ENCODE peak calls at places on chromosome 1, in four cellular contexts. One of them, this sample, is unnamed.

GRCh38 chr1:192907545-192908243 is 98.9 kb downstream of the RGS2 start:
- DNase-seq in ureter: no peak
- DNase-seq in stimulated activated CD4-positive, alpha-beta T cell treated with anti-CD3 and anti-CD28 coated beads, Interleukin-12 subunit alpha, Interleukin-12 subunit beta, amount 100 ng/mL, for 48 hours: no peak
- DNase-seq in C1 segment of cervical spinal cord: no peak
- DNase-seq in this sample: no peak

GRCh38 chr1:50950396-50950795 is 9.7 kb downstream of the FAF1 start:
- DNase-seq in ureter: no peak
- DNase-seq in stimulated activated CD4-positive, alpha-beta T cell treated with anti-CD3 and anti-CD28 coated beads, Interleukin-12 subunit alpha, Interleukin-12 subunit beta, amount 100 ng/mL, for 48 hours: no peak
- DNase-seq in C1 segment of cervical spinal cord: no peak
- DNase-seq in this sample: no peak

GRCh38 chr1:6420594-6421042 is 899 bp upstream of the HES2 start:
- DNase-seq in ureter: no peak
- DNase-seq in stimulated activated CD4-positive, alpha-beta T cell treated with anti-CD3 and anti-CD28 coated beads, Interleukin-12 subunit alpha, Interleukin-12 subunit beta, amount 100 ng/mL, for 48 hours: no peak
- DNase-seq in C1 segment of cervical spinal cord: no peak
- DNase-seq in this sample: peak

GRCh38 chr1:23369335-23370013 is at the start of gene ZNF436:
- DNase-seq in ureter: peak
- DNase-seq in stimulated activated CD4-positive, alpha-beta T cell treated with anti-CD3 and anti-CD28 coated beads, Interleukin-12 subunit alpha, Interleukin-12 subunit beta, amount 100 ng/mL, for 48 hours: no peak
- DNase-seq in C1 segment of cervical spinal cord: peak
- DNase-seq in this sample: peak

GRCh38 chr1:201447911-201448871 is 20.8 kb downstream of the PHLDA3 start:
- DNase-seq in ureter: peak
- DNase-seq in stimulated activated CD4-positive, alpha-beta T cell treated with anti-CD3 and anti-CD28 coated beads, Interleukin-12 subunit alpha, Interleukin-12 subunit beta, amount 100 ng/mL, for 48 hours: peak
- DNase-seq in C1 segment of cervical spinal cord: peak
- DNase-seq in this sample: no peak

GRCh38 chr1:212918751-212919150 is 31.6 kb upstream of the VASH2 start:
- DNase-seq in ureter: no peak
- DNase-seq in stimulated activated CD4-positive, alpha-beta T cell treated with anti-CD3 and anti-CD28 coated beads, Interleukin-12 subunit alpha, Interleukin-12 subunit beta, amount 100 ng/mL, for 48 hours: no peak
- DNase-seq in C1 segment of cervical spinal cord: no peak
- DNase-seq in this sample: peak

GRCh38 chr1:116916533-116917460 is 7.1 kb downstream of the PTGFRN start:
- DNase-seq in ureter: peak
- DNase-seq in stimulated activated CD4-positive, alpha-beta T cell treated with anti-CD3 and anti-CD28 coated beads, Interleukin-12 subunit alpha, Interleukin-12 subunit beta, amount 100 ng/mL, for 48 hours: no peak
- DNase-seq in C1 segment of cervical spinal cord: peak
- DNase-seq in this sample: no peak

GRCh38 chr1:153356392-153357075 is 1.1 kb upstream of the S100A9 start:
- DNase-seq in ureter: peak
- DNase-seq in stimulated activated CD4-positive, alpha-beta T cell treated with anti-CD3 and anti-CD28 coated beads, Interleukin-12 subunit alpha, Interleukin-12 subunit beta, amount 100 ng/mL, for 48 hours: no peak
- DNase-seq in C1 segment of cervical spinal cord: no peak
- DNase-seq in this sample: no peak

GRCh38 chr1:173744651-173745050 is 29.9 kb downstream of the KLHL20 start:
- DNase-seq in ureter: no peak
- DNase-seq in stimulated activated CD4-positive, alpha-beta T cell treated with anti-CD3 and anti-CD28 coated beads, Interleukin-12 subunit alpha, Interleukin-12 subunit beta, amount 100 ng/mL, for 48 hours: no peak
- DNase-seq in C1 segment of cervical spinal cord: no peak
- DNase-seq in this sample: no peak

GRCh38 chr1:25080294-25081209 is 150.5 kb upstream of the RUNX3 start:
- DNase-seq in ureter: no peak
- DNase-seq in stimulated activated CD4-positive, alpha-beta T cell treated with anti-CD3 and anti-CD28 coated beads, Interleukin-12 subunit alpha, Interleukin-12 subunit beta, amount 100 ng/mL, for 48 hours: no peak
- DNase-seq in C1 segment of cervical spinal cord: no peak
- DNase-seq in this sample: no peak

GRCh38 chr1:12144236-12144635 is 22.6 kb upstream of the TNFRSF1B start:
- DNase-seq in ureter: no peak
- DNase-seq in stimulated activated CD4-positive, alpha-beta T cell treated with anti-CD3 and anti-CD28 coated beads, Interleukin-12 subunit alpha, Interleukin-12 subunit beta, amount 100 ng/mL, for 48 hours: no peak
- DNase-seq in C1 segment of cervical spinal cord: no peak
- DNase-seq in this sample: no peak

GRCh38 chr1:52544665-52545525 is 8.0 kb downstream of the TUT4 start:
- DNase-seq in ureter: no peak
- DNase-seq in stimulated activated CD4-positive, alpha-beta T cell treated with anti-CD3 and anti-CD28 coated beads, Interleukin-12 subunit alpha, Interleukin-12 subunit beta, amount 100 ng/mL, for 48 hours: no peak
- DNase-seq in C1 segment of cervical spinal cord: no peak
- DNase-seq in this sample: no peak

GRCh38 chr1:155499953-155500621 is 62.5 kb downstream of the ASH1L start:
- DNase-seq in ureter: no peak
- DNase-seq in stimulated activated CD4-positive, alpha-beta T cell treated with anti-CD3 and anti-CD28 coated beads, Interleukin-12 subunit alpha, Interleukin-12 subunit beta, amount 100 ng/mL, for 48 hours: no peak
- DNase-seq in C1 segment of cervical spinal cord: no peak
- DNase-seq in this sample: peak

GRCh38 chr1:100391675-100392074 is 39.4 kb downstream of the CDC14A start:
- DNase-seq in ureter: no peak
- DNase-seq in stimulated activated CD4-positive, alpha-beta T cell treated with anti-CD3 and anti-CD28 coated beads, Interleukin-12 subunit alpha, Interleukin-12 subunit beta, amount 100 ng/mL, for 48 hours: no peak
- DNase-seq in C1 segment of cervical spinal cord: no peak
- DNase-seq in this sample: no peak

GRCh38 chr1:100528861-100529260 is 9.1 kb upstream of the GPR88 start:
- DNase-seq in ureter: no peak
- DNase-seq in stimulated activated CD4-positive, alpha-beta T cell treated with anti-CD3 and anti-CD28 coated beads, Interleukin-12 subunit alpha, Interleukin-12 subunit beta, amount 100 ng/mL, for 48 hours: no peak
- DNase-seq in C1 segment of cervical spinal cord: no peak
- DNase-seq in this sample: no peak

GRCh38 chr1:155591770-155592169 is 18.2 kb upstream of the MSTO1 start:
- DNase-seq in ureter: no peak
- DNase-seq in stimulated activated CD4-positive, alpha-beta T cell treated with anti-CD3 and anti-CD28 coated beads, Interleukin-12 subunit alpha, Interleukin-12 subunit beta, amount 100 ng/mL, for 48 hours: no peak
- DNase-seq in C1 segment of cervical spinal cord: no peak
- DNase-seq in this sample: peak

GRCh38 chr1:164311376-164311775 is 247.6 kb upstream of the PBX1 start:
- DNase-seq in ureter: no peak
- DNase-seq in stimulated activated CD4-positive, alpha-beta T cell treated with anti-CD3 and anti-CD28 coated beads, Interleukin-12 subunit alpha, Interleukin-12 subunit beta, amount 100 ng/mL, for 48 hours: no peak
- DNase-seq in C1 segment of cervical spinal cord: no peak
- DNase-seq in this sample: no peak

GRCh38 chr1:210586785-210587184 is 258.1 kb downstream of the HHAT start:
- DNase-seq in ureter: no peak
- DNase-seq in stimulated activated CD4-positive, alpha-beta T cell treated with anti-CD3 and anti-CD28 coated beads, Interleukin-12 subunit alpha, Interleukin-12 subunit beta, amount 100 ng/mL, for 48 hours: no peak
- DNase-seq in C1 segment of cervical spinal cord: peak
- DNase-seq in this sample: no peak

GRCh38 chr1:225554216-225554812 is 98.6 kb downstream of the ENAH start:
- DNase-seq in ureter: no peak
- DNase-seq in stimulated activated CD4-positive, alpha-beta T cell treated with anti-CD3 and anti-CD28 coated beads, Interleukin-12 subunit alpha, Interleukin-12 subunit beta, amount 100 ng/mL, for 48 hours: no peak
- DNase-seq in C1 segment of cervical spinal cord: no peak
- DNase-seq in this sample: peak

GRCh38 chr1:150973258-150973825 is 1.3 kb downstream of the CERS2 start:
- DNase-seq in ureter: no peak
- DNase-seq in stimulated activated CD4-positive, alpha-beta T cell treated with anti-CD3 and anti-CD28 coated beads, Interleukin-12 subunit alpha, Interleukin-12 subunit beta, amount 100 ng/mL, for 48 hours: no peak
- DNase-seq in C1 segment of cervical spinal cord: no peak
- DNase-seq in this sample: no peak

GRCh38 chr1:17355898-17356297 is 16.1 kb upstream of the PADI6 start:
- DNase-seq in ureter: no peak
- DNase-seq in stimulated activated CD4-positive, alpha-beta T cell treated with anti-CD3 and anti-CD28 coated beads, Interleukin-12 subunit alpha, Interleukin-12 subunit beta, amount 100 ng/mL, for 48 hours: no peak
- DNase-seq in C1 segment of cervical spinal cord: no peak
- DNase-seq in this sample: no peak

GRCh38 chr1:214702561-214702960 is 99.6 kb downstream of the CENPF start:
- DNase-seq in ureter: no peak
- DNase-seq in stimulated activated CD4-positive, alpha-beta T cell treated with anti-CD3 and anti-CD28 coated beads, Interleukin-12 subunit alpha, Interleukin-12 subunit beta, amount 100 ng/mL, for 48 hours: no peak
- DNase-seq in C1 segment of cervical spinal cord: no peak
- DNase-seq in this sample: peak

GRCh38 chr1:69921501-69921900 is 283.9 kb downstream of the LRRC40 start:
- DNase-seq in ureter: no peak
- DNase-seq in stimulated activated CD4-positive, alpha-beta T cell treated with anti-CD3 and anti-CD28 coated beads, Interleukin-12 subunit alpha, Interleukin-12 subunit beta, amount 100 ng/mL, for 48 hours: no peak
- DNase-seq in C1 segment of cervical spinal cord: no peak
- DNase-seq in this sample: no peak